ENCODE peak calls at places on chromosomes 6 and 20, in five cellular contexts. A is Peyer's patch, I is iris pigment epithelial cell, F is tibial artery, W is AG04449. M is an unnamed sample.

GRCh38 chr6:3603443-3604130 is 146.7 kb upstream of the SLC22A23 start:
- DNase-seq in I (peak; percentile 28), W (no peak), A (no peak), F (no peak), M (no peak)

GRCh38 chr20:31987744-31988143 is 19.8 kb downstream of the XKR7 start:
- DNase-seq in I (peak; percentile 12), F (no peak), A (no peak), W (no peak), M (no peak)

GRCh38 chr20:17202668-17203067 is 24.2 kb upstream of the PCSK2 start:
- DNase-seq in F (no peak), W (no peak), A (no peak), I (no peak), M (no peak)

GRCh38 chr6:14877758-14878157 is 368.1 kb upstream of the JARID2 start:
- DNase-seq in F (no peak), A (no peak), I (peak; percentile 16), W (no peak), M (no peak)

GRCh38 chr6:146915671-146916127 is 288.5 kb upstream of the STXBP5 start:
- DNase-seq in I (peak; percentile 46), A (no peak), W (no peak), F (no peak), M (no peak)

GRCh38 chr6:169590376-169590939 is 111.4 kb downstream of the WDR27 start:
- DNase-seq in F (no peak), A (no peak), I (no peak), W (no peak), M (no peak)

GRCh38 chr20:53654932-53655674 is 61.5 kb upstream of the ZNF217 start:
- DNase-seq in F (no peak), A (peak; percentile 72), I (peak; percentile 25), W (no peak), M (no peak)

GRCh38 chr6:3848925-3849605 is at the start of gene FAM50B:
- DNase-seq in F (peak; percentile 91), I (peak; percentile 84), W (no peak), A (peak; percentile 96), M (no peak)

GRCh38 chr6:158655569-158656450 is 6.0 kb downstream of the SYTL3 start:
- DNase-seq in I (peak; percentile 25), A (peak; percentile 49), W (no peak), F (no peak), M (no peak)

GRCh38 chr6:42451146-42451594 is 556 bp downstream of the TRERF1 start:
- DNase-seq in W (no peak), I (peak; percentile 46), F (no peak), A (peak; percentile 50), M (no peak)

GRCh38 chr20:11499235-11499634 is 418.5 kb upstream of the BTBD3 start:
- DNase-seq in I (peak; percentile 47), W (no peak), F (no peak), A (no peak), M (no peak)

GRCh38 chr6:49463612-49463967 is 420 bp downstream of the CENPQ start:
- DNase-seq in W (no peak), A (no peak), F (no peak), I (no peak), M (no peak)

GRCh38 chr20:59939052-59939878 is 840 bp downstream of the PPP1R3D start:
- DNase-seq in A (peak; percentile 49), F (no peak), W (no peak), I (peak; percentile 22), M (no peak)

GRCh38 chr6:113901482-113901881 is 44.3 kb downstream of the MARCKS start:
- DNase-seq in W (no peak), F (no peak), I (peak; percentile 60), A (no peak), M (no peak)

GRCh38 chr6:17313971-17314370 is 32.8 kb downstream of the RBM24 start:
- DNase-seq in F (no peak), I (no peak), A (no peak), W (no peak), M (no peak)

GRCh38 chr20:62210496-62210855 is 9.6 kb downstream of the HRH3 start:
- DNase-seq in I (no peak), A (no peak), F (no peak), W (no peak), M (no peak)

GRCh38 chr6:47905717-47906116 is 123.9 kb downstream of the OPN5 start:
- DNase-seq in W (no peak), A (no peak), F (no peak), I (no peak), M (no peak)

GRCh38 chr6:30834643-30835042 is 49.7 kb upstream of the DDR1 start:
- DNase-seq in F (no peak), I (no peak), W (no peak), A (no peak), M (no peak)

GRCh38 chr6:107458687-107459282 is 579 bp downstream of the PDSS2 start:
- DNase-seq in F (no peak), I (peak; percentile 20), A (peak; percentile 51), W (no peak), M (peak; percentile 38)